ENCODE peak calls at places on chromosomes 13 and 19, in four cellular contexts. J is fibroblast of lung, Y is GM12878, L is PC-3. F is an unnamed sample.

GRCh38 chr13:30685320-30685859 is 50.0 kb upstream of the ALOX5AP start:
- DNase-seq in L (no peak), Y (no peak), J (no peak), F (no peak)

GRCh38 chr19:55525289-55526101 is 11.4 kb downstream of the SBK2 start:
- DNase-seq in J (no peak), L (no peak), Y (no peak), F (no peak)

GRCh38 chr13:109385161-109385560 is 401.2 kb downstream of the IRS2 start:
- DNase-seq in J (peak; percentile 83), L (no peak), Y (no peak), F (no peak)

GRCh38 chr13:86572115-86572514 is 772.9 kb upstream of the SLITRK6 start:
- DNase-seq in Y (no peak), L (peak; percentile 79), J (peak; percentile 70), F (no peak)

GRCh38 chr13:67043901-67044300 is 186.2 kb downstream of the PCDH9 start:
- DNase-seq in L (no peak), J (peak; percentile 91), Y (no peak), F (no peak)

GRCh38 chr13:73741111-73741510 is 393.1 kb downstream of the KLF12 start:
- DNase-seq in Y (no peak), L (no peak), J (peak; percentile 10), F (no peak)

GRCh38 chr13:26964278-26965057 is 203.9 kb upstream of the GPR12 start:
- DNase-seq in L (no peak), J (peak; percentile 65), Y (no peak), F (no peak)

GRCh38 chr19:5338661-5339469 is 1.7 kb downstream of the PTPRS start:
- DNase-seq in Y (no peak), L (no peak), J (no peak), F (no peak)

GRCh38 chr13:48580185-48580803 is 47.4 kb upstream of the RCBTB2 start:
- DNase-seq in Y (no peak), L (peak; percentile 80), J (peak; percentile 36), F (peak; percentile 30)

GRCh38 chr13:80436571-80437169 is 95.7 kb upstream of the SPRY2 start:
- DNase-seq in Y (no peak), J (peak; percentile 42), L (no peak), F (peak; percentile 14)

GRCh38 chr13:49304763-49305695 is 57.3 kb downstream of the CDADC1 start:
- DNase-seq in L (no peak), J (no peak), Y (no peak), F (no peak)

GRCh38 chr19:46635920-46636761 is at the start of gene GNG8:
- DNase-seq in L (no peak), J (no peak), Y (no peak), F (no peak)

GRCh38 chr19:10602330-10603083 is 15.4 kb upstream of the AP1M2 start:
- DNase-seq in Y (no peak), L (peak; percentile 81), J (peak; percentile 61), F (no peak)

GRCh38 chr13:51154029-51154555 is 43.0 kb upstream of the C13orf42 start:
- DNase-seq in Y (no peak), J (peak; percentile 73), L (no peak), F (no peak)

GRCh38 chr13:20721454-20722357 is 18.2 kb downstream of the IL17D start:
- DNase-seq in L (peak; percentile 54), Y (no peak), J (peak; percentile 66), F (no peak)

GRCh38 chr13:20583803-20584293 is 16.9 kb downstream of the IFT88 start:
- DNase-seq in Y (no peak), J (no peak), L (no peak), F (no peak)

GRCh38 chr13:102945324-102945815 is 99.5 kb downstream of the ERCC5 start:
- DNase-seq in L (no peak), J (no peak), Y (no peak), F (no peak)

GRCh38 chr13:66427330-66427990 is 802.7 kb downstream of the PCDH9 start:
- DNase-seq in Y (no peak), J (no peak), L (no peak), F (peak; percentile 56)

GRCh38 chr19:6761053-6761676 is 6.1 kb downstream of the SH2D3A start:
- DNase-seq in Y (no peak), J (no peak), L (peak; percentile 40), F (no peak)

GRCh38 chr19:14979136-14979497 is 547 bp downstream of the SLC1A6 start:
- DNase-seq in J (no peak), L (no peak), Y (no peak), F (no peak)

GRCh38 chr19:31350693-31351211 is 1.5 kb upstream of the TSHZ3 start:
- DNase-seq in L (peak; percentile 22), Y (no peak), J (peak; percentile 63), F (no peak)

GRCh38 chr13:99916366-99917103 is 55.0 kb downstream of the ZIC5 start:
- DNase-seq in J (peak; percentile 59), Y (peak; percentile 31), L (peak; percentile 69), F (peak; percentile 77)

DNA sequence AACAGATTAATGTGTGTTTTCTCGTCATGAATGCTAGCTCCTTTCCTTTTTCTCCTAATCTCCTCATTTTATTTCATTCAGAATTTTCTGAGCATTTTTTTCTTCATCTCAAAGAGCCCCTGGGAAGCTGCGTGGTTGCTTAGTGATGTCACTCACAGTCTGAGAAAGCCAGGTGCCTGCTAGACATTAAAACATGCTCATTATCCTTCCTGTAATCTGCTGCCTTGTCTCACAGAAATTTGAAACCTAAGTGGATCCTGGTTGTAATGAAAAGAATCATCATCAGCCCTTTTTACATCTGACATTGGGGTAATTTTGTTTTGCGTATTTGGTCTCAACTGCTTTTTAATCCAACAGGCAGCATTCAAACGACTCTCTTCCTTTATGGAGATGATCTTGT is 108.2 kb upstream of the RNF113B start:
- DNase-seq in L (no peak), Y (no peak), J (peak; percentile 70), F (no peak)
- H3K9ac ChIP-seq in L (no peak overlapping the region), Y (no peak overlapping the region), J (no peak overlapping the region), F (no peak overlapping the region)

GRCh38 chr13:71625183-71625582 is 241.8 kb downstream of the DACH1 start:
- DNase-seq in Y (no peak), J (peak; percentile 35), L (no peak), F (no peak)
- H3K9me3 ChIP-seq in Y (no peaks in the 10 kb centered on the region), J (no peaks in the 10 kb centered on the region), L (no peaks in the 10 kb centered on the region), F (no peaks in the 10 kb centered on the region)

GRCh38 chr13:24161980-24162517 is 1.5 kb downstream of the SPATA13 start:
- DNase-seq in J (no peak), L (peak; percentile 57), Y (no peak), F (no peak)

GRCh38 chr13:24161010-24161775 is 673 bp downstream of the SPATA13 start:
- DNase-seq in L (peak; percentile 49), Y (no peak), J (peak; percentile 22), F (no peak)

GRCh38 chr13:24159362-24159761 is 1.2 kb upstream of the SPATA13 start:
- DNase-seq in L (no peak), Y (no peak), J (no peak), F (no peak)

GRCh38 chr13:24162604-24163003 is 2.1 kb downstream of the SPATA13 start:
- DNase-seq in Y (no peak), J (no peak), L (peak; percentile 37), F (no peak)

GRCh38 chr13:24159921-24160324 is 597 bp upstream of the SPATA13 start:
- DNase-seq in Y (no peak), J (peak; percentile 14), L (peak; percentile 13), F (no peak)
- H3K9ac ChIP-seq in Y (no peak overlapping the region), J (no peak overlapping the region), L (peak overlapping the region; percentile 96), F (no peak overlapping the region)

DNA sequence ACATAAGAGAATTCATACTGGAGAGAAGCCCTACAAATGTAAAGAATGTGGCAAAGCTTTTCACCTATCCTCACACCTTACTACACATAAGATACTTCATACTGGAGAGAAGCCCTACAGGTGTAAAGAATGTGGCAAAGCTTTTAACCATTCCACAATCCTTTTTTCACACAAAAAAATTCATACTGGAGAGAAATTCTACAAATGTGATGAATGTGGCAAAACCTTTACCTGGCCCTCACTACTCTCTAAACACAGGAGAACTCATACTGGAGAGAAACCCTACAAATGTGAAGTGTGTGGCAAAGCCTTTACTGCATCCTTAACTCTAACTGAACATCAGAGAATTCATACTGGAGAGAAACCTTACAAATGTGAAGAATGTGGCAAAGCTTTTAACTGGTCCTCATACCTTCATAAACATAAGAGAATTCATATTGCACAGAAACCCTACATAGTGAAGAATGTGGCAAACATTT is 14.0 kb upstream of the ZNF506 start:
- DNase-seq in Y (no peak), L (no peak), J (no peak), F (no peak)
- H3K9me3 ChIP-seq in Y (peaks cover 3% of the 10 kb centered on the region), L (peaks cover 49% of the 10 kb centered on the region), J (no peaks in the 10 kb centered on the region), F (peaks cover 8% of the 10 kb centered on the region)

GRCh38 chr13:83940742-83941141 is 58.5 kb upstream of the SLITRK1 start:
- DNase-seq in J (peak; percentile 38), L (peak; percentile 73), Y (no peak), F (no peak)
- H3K9ac ChIP-seq in J (no peak overlapping the region), L (no peak overlapping the region), Y (no peak overlapping the region), F (no peak overlapping the region)

DNA sequence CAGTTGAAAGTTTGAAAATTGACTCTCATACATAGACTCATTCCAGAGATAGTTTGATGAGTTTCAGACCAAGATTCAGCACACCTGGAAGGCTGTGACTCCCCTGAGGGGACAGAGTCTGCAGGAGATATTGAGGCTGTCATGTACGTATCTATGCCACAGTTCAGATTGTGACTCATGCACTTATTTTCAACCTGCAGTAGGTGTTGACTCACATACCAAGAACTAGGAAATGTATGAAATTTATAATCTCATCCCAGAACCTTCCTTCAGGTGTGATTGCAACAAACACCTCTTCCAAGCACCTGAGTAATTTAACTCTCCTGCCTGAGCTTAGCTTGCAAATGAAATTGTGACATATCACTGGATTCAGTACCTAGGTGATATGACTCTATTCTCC is 64.4 kb upstream of the ZNF43 start:
- DNase-seq in L (no peak), J (no peak), Y (no peak), F (no peak)
- H3K9me3 ChIP-seq in L (peaks cover 25% of the 10 kb centered on the region), J (no peaks in the 10 kb centered on the region), Y (no peaks in the 10 kb centered on the region), F (no peaks in the 10 kb centered on the region)